ENCODE peak calls at places on chromosome 11, in eight cellular contexts. W is sigmoid colon; V is dorsolateral prefrontal cortex; D is aorta; Z is left ventricle myocardium inferior; Q is CD4-positive, CD25-positive, alpha-beta regulatory T cell; G is stomach; R is prostate gland. O is an unnamed sample.

GRCh38 chr11:130476200-130476921 is 27.9 kb downstream of the ADAMTS15 start:
- DNase-seq in W (no peak), V (no peak), D (no peak), Z (peak), Q (no peak), G (no peak), R (no peak), O (no peak)

GRCh38 chr11:16321148-16321547 is 35.2 kb downstream of the SOX6 start:
- DNase-seq in W (no peak), V (no peak), D (no peak), Z (no peak), Q (no peak), G (no peak), R (no peak), O (no peak)

GRCh38 chr11:62687508-62688396 is 1.6 kb downstream of the LRRN4CL start:
- DNase-seq in W (peak), V (no peak), D (no peak), Z (peak), Q (no peak), G (no peak), R (no peak), O (no peak)

GRCh38 chr11:128629516-128630106 is 42.3 kb upstream of the ETS1 start:
- DNase-seq in W (no peak), V (no peak), D (no peak), Z (no peak), Q (no peak), G (no peak), R (no peak), O (no peak)

GRCh38 chr11:120712862-120713770 is 201.6 kb downstream of the GRIK4 start:
- DNase-seq in W (no peak), V (no peak), D (no peak), Z (no peak), Q (no peak), G (no peak), R (no peak), O (no peak)

GRCh38 chr11:16215352-16215751 is 141.0 kb downstream of the SOX6 start:
- DNase-seq in W (no peak), V (no peak), D (no peak), Z (no peak), Q (no peak), G (no peak), R (no peak), O (no peak)

GRCh38 chr11:113334183-113334582 is 19.8 kb downstream of the TTC12 start:
- DNase-seq in W (no peak), V (no peak), D (no peak), Z (no peak), Q (no peak), G (no peak), R (no peak), O (no peak)

GRCh38 chr11:94649925-94650623 is 82.9 kb downstream of the PIWIL4 start:
- DNase-seq in W (no peak), V (no peak), D (no peak), Z (no peak), Q (no peak), G (no peak), R (no peak), O (no peak)

GRCh38 chr11:34274712-34275398 is 83.0 kb downstream of the ABTB2 start:
- DNase-seq in W (peak), V (peak), D (peak), Z (peak), Q (no peak), G (peak), R (peak), O (peak)

GRCh38 chr11:34978236-34979191 is 62.1 kb downstream of the PDHX start:
- DNase-seq in W (no peak), V (no peak), D (no peak), Z (no peak), Q (no peak), G (no peak), R (no peak), O (no peak)

GRCh38 chr11:92762175-92762574 is 207.3 kb upstream of the MTNR1B start:
- DNase-seq in W (no peak), V (no peak), D (no peak), Z (no peak), Q (no peak), G (no peak), R (no peak), O (no peak)

GRCh38 chr11:64870176-64870892 is 8.1 kb downstream of the EHD1 start:
- DNase-seq in W (peak), V (no peak), D (peak), Z (no peak), Q (no peak), G (no peak), R (no peak), O (no peak)

GRCh38 chr11:64869571-64870175 is 8.7 kb downstream of the EHD1 start:
- DNase-seq in W (no peak), V (no peak), D (no peak), Z (no peak), Q (no peak), G (no peak), R (no peak), O (no peak)

GRCh38 chr11:64870893-64871849 is 7.2 kb downstream of the EHD1 start:
- DNase-seq in W (no peak), V (no peak), D (peak), Z (no peak), Q (no peak), G (no peak), R (no peak), O (no peak)

GRCh38 chr11:64867748-64868462 is 10.5 kb downstream of the EHD1 start:
- DNase-seq in W (no peak), V (no peak), D (no peak), Z (no peak), Q (no peak), G (no peak), R (no peak), O (no peak)

GRCh38 chr11:64868904-64869570 is 9.4 kb downstream of the EHD1 start:
- DNase-seq in W (no peak), V (no peak), D (peak), Z (no peak), Q (no peak), G (no peak), R (no peak), O (no peak)
- H3K27ac ChIP-seq in W (peak), V (peak), D (peak), Z (peak), Q (peak), G (peak), R (peak), O (peak)

GRCh38 chr11:118714816-118715215 is 35.4 kb upstream of the TREH start:
- DNase-seq in W (no peak), V (no peak), D (no peak), Z (no peak), Q (no peak), G (no peak), R (no peak), O (no peak)
- H3K27ac ChIP-seq in W (no peak), V (no peak), D (no peak), Z (no peak), Q (no peak), G (no peak), R (no peak), O (no peak)

GRCh38 chr11:2576116-2576515 is 123.7 kb downstream of the KCNQ1OT1 start:
- DNase-seq in W (no peak), V (peak), D (peak), Z (no peak), Q (no peak), G (no peak), R (no peak), O (peak)

GRCh38 chr11:2574043-2574552 is 125.7 kb downstream of the KCNQ1OT1 start:
- DNase-seq in W (peak), V (no peak), D (peak), Z (peak), Q (no peak), G (no peak), R (no peak), O (peak)

GRCh38 chr11:2574553-2575535 is 125.0 kb downstream of the KCNQ1OT1 start:
- DNase-seq in W (peak), V (peak), D (peak), Z (no peak), Q (no peak), G (peak), R (peak), O (peak)

GRCh38 chr11:2576536-2576935 is 123.3 kb downstream of the KCNQ1OT1 start:
- DNase-seq in W (peak), V (no peak), D (peak), Z (no peak), Q (no peak), G (no peak), R (no peak), O (peak)

GRCh38 chr11:2575611-2576051 is 124.2 kb downstream of the KCNQ1OT1 start:
- DNase-seq in W (no peak), V (peak), D (peak), Z (peak), Q (no peak), G (no peak), R (no peak), O (peak)
- H3K27ac ChIP-seq in W (no peak), V (peak), D (no peak), Z (no peak), Q (no peak), G (peak), R (peak), O (no peak)

GRCh38 chr11:12226093-12226492 is 115.7 kb downstream of the MICAL2 start:
- DNase-seq in W (no peak), V (no peak), D (no peak), Z (no peak), Q (no peak), G (no peak), R (no peak), O (no peak)
- H3K27ac ChIP-seq in W (no peak), V (no peak), D (no peak), Z (no peak), Q (peak), G (no peak), R (no peak), O (no peak)

DNA sequence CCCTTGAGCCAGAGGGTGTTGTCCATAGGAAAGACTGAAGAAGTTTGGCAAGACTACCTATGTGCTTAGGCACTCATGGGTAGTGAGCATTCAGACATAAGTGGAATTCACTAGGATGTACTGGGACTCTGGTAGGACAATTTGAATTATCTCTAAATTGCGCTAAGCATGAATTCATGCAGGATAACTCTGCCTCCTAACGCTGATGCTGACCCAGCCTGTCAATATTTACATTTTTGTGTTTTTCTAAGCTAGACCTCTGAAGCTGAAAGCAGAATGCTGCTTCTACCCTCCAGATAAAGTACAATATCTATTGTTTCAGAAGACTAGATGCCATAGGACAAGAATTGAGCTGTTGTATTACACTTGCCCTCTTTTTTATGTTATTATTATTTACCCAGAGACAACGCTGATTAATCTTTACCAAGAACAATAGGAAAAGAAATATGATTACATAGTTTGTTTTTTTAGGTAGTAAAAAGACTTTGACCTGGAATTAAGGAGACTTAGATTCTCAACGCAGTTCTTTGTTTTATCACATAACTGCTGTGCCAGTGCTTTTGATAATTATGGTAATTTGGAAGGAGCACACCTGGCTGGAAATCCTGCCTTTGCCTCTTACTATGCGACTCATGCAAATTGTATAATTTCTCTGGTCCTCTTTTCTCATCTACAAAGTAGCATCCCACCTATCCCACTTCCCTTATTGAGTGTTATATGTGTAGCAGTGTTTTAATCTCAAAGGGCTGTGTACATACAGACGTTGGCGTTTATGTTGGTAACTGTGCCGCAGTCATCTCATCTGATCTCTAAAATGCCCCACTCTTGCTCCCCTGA is 21.2 kb upstream of the GRAMD1B start:
- DNase-seq in W (no peak), V (no peak), D (no peak), Z (no peak), Q (no peak), G (no peak), R (no peak), O (no peak)
- H3K27ac ChIP-seq in W (no peak), V (no peak), D (no peak), Z (peak), Q (no peak), G (no peak), R (no peak), O (no peak)

DNA sequence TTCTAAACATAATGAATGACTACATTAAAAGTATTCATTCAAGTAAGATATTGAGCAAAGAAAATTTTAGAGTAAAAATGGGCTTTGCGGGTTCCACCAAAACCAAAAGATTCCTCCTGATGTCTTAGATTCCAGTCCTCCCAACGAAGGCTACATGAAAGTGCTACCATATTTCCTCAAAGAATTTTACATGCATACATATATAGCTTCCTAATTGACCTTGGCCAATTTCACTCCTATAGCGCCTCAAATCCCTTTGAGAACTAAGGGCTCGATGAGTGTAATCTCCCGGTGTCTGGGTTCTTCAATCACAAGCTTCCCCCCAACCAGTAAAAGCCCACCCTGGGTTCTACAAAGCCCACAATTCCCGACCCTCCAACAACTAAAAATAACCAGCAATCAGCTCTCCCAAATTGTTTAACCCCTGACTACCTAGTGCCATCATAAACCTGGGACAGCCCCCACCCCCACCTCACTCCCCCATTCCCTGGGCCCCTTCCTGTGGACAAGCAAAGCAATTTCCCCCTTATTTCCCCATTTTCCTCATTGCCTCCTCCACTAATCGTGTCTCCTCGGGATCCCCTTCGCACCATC is 1.2 kb downstream of the SIK3 start:
- DNase-seq in W (no peak), V (no peak), D (no peak), Z (no peak), Q (no peak), G (no peak), R (no peak), O (no peak)
- H3K27ac ChIP-seq in W (peak), V (peak), D (peak), Z (peak), Q (peak), G (peak), R (peak), O (peak)

GRCh38 chr11:78158987-78159662 is 19.7 kb upstream of the ALG8 start:
- DNase-seq in W (peak), V (no peak), D (no peak), Z (no peak), Q (no peak), G (no peak), R (no peak), O (no peak)
- H3K27ac ChIP-seq in W (peak), V (no peak), D (peak), Z (peak), Q (no peak), G (no peak), R (no peak), O (peak)

O was measured in upper lobe of right lung.